ENCODE peak calls at places on chromosome 19, in five cellular contexts. H is GM23338, G is HepG2, J is K562, Q is Panc1. P is an unnamed sample.

GRCh38 chr19:7010722-7011593 is 10.3 kb downstream of the MBD3L2B start:
- ATAC-seq in H (no peak), G (no peak), J (no peak), Q (no peak), P (no peak)

GRCh38 chr19:51143486-51143885 is 1.4 kb downstream of the SIGLEC7 start:
- ATAC-seq in H (no peak), G (no peak), J (no peak), Q (no peak), P (no peak)

GRCh38 chr19:39425744-39426143 is 10.0 kb downstream of the RPS16 start:
- ATAC-seq in H (no peak), G (no peak), J (no peak), Q (no peak), P (no peak)

GRCh38 chr19:18349524-18350128 is 9.2 kb downstream of the PGPEP1 start:
- ATAC-seq in H (peak), G (peak), J (peak), Q (peak), P (no peak)

GRCh38 chr19:45568732-45569131 is 15.9 kb downstream of the OPA3 start:
- ATAC-seq in H (no peak), G (no peak), J (no peak), Q (no peak), P (no peak)

GRCh38 chr19:28655054-28655453 is 557.9 kb downstream of the UQCRFS1 start:
- ATAC-seq in H (no peak), G (no peak), J (no peak), Q (no peak), P (no peak)

GRCh38 chr19:46610851-46611770 is 10.0 kb downstream of the CALM3 start:
- ATAC-seq in H (no peak), G (no peak), J (peak), Q (peak), P (no peak)

GRCh38 chr19:20660473-20660872 is 898 bp downstream of the ZNF626 start:
- ATAC-seq in H (peak), G (no peak), J (peak), Q (no peak), P (no peak)

GRCh38 chr19:47111682-47112165 is 1.9 kb downstream of the ZC3H4 start:
- ATAC-seq in H (no peak), G (no peak), J (no peak), Q (no peak), P (no peak)

GRCh38 chr19:47035127-47035494 is 13.3 kb downstream of the TMEM160 start:
- ATAC-seq in H (peak), G (no peak), J (peak), Q (peak), P (no peak)

GRCh38 chr19:5695649-5696195 is 5.6 kb downstream of the RPL36 start:
- ATAC-seq in H (peak), G (no peak), J (no peak), Q (no peak), P (no peak)

GRCh38 chr19:33876192-33876591 is 79.5 kb downstream of the KCTD15 start:
- ATAC-seq in H (no peak), G (no peak), J (no peak), Q (no peak), P (no peak)

DNA sequence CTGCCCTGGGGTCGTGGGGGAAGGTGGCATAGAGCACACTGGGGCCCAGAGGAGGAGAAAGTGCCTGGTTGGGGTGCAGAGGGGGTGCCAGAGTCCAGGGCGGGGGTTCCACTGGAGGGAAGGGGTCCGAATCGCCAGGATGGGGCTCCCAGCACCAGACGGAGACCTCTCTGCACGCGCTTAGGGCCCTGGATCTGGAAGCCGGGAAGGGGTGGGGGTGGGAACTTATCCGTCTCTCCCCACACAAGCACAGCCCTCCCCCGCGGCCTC is 2.8 kb downstream of the MIDN start:
- ATAC-seq in H (peak), G (no peak), J (peak), Q (no peak), P (no peak)
- H3K4me3 ChIP-seq in H (peak), G (peak), J (peak), Q (peak), P (peak)

GRCh38 chr19:41299755-41300089 is 10.2 kb upstream of the CCDC97 start:
- ATAC-seq in H (no peak), G (no peak), J (no peak), Q (no peak), P (peak)
- H3K27ac ChIP-seq in H (no peak), G (no peak), J (no peak), Q (no peak), P (peak)

GRCh38 chr19:55206664-55207500 is 2.4 kb downstream of the PTPRH start:
- ATAC-seq in H (peak), G (peak), J (peak), Q (peak), P (peak)
- TF ChIP-seq POLR2AphosphoS5 in H (no peak), G (peak), J (no peak), Q (peak), P (peak)

GRCh38 chr19:4327252-4327876 is 11.3 kb downstream of the STAP2 start:
- ATAC-seq in H (peak), G (no peak), J (peak), Q (peak), P (peak)
- H3K4me3 ChIP-seq in H (peak), G (no peak), J (peak), Q (no peak), P (peak)

GRCh38 chr19:8517551-8518442 is 3.8 kb upstream of the ZNF414 start:
- ATAC-seq in H (no peak), G (no peak), J (no peak), Q (no peak), P (no peak)
- H3K27ac ChIP-seq in H (no peak), G (no peak), J (no peak), Q (no peak), P (no peak)

DNA sequence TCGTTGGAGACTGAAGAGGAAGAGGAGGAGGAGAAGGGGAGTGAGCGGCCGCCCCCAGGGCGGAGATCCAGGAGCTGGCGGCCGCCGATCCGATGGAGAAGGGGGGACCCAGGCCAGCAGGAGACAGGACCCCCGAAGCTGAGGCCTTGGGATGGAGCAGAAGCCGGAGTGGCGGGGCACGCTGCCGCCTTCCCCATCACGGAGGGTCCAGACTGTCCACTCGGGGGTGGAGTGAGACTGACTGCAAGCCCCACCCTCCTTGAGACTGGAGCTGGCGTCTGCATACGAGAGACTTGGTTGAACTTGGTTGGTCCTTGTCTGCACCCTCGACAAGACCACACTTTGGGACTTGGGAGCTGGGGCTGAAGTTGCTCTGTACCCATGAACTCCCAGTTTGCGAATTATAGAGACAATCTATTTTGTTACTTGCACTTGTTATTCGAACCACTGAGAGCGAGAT is 1.8 kb downstream of the GADD45B start:
- ATAC-seq in H (no peak), G (no peak), J (no peak), Q (no peak), P (no peak)
- TF ChIP-seq POLR2AphosphoS5 in H (no peak), G (no peak), J (no peak), Q (no peak), P (peak)

GRCh38 chr19:48719263-48720171 is at the start of gene MAMSTR:
- ATAC-seq in H (peak), G (peak), J (no peak), Q (no peak), P (no peak)
- H3K4me3 ChIP-seq in H (peak), G (peak), J (peak), Q (peak), P (peak)

GRCh38 chr19:54096642-54097106 is 3.9 kb downstream of the OSCAR start:
- ATAC-seq in H (peak), G (peak), J (peak), Q (peak), P (peak)
- H3K27ac ChIP-seq in H (no peak), G (no peak), J (no peak), Q (peak), P (peak)